ENCODE peak calls at places on chromosomes 5 and 9, in six cellular contexts. A is fibroblast of pulmonary artery; M is AG10803; P is IMR-90; U is CD8-positive, alpha-beta T cell; D is heart right ventricle. F is an unnamed sample.
A peak's percentile ranks its signal among the peaks of the same experiment; 100 is the strongest.

GRCh38 chr5:151270599-151270998 is 17.6 kb downstream of the GM2A start:
- DNase-seq in A (peak; percentile 50), M (peak; percentile 13), P (peak; percentile 85), U (no peak), D (no peak), F (peak; percentile 72)

GRCh38 chr5:147188200-147189108 is 46.4 kb upstream of the STK32A start:
- DNase-seq in A (peak; percentile 84), M (peak; percentile 69), P (peak; percentile 59), U (peak; percentile 15), D (peak; percentile 59), F (peak; percentile 63)

GRCh38 chr9:137008312-137008711 is 11.9 kb upstream of the CLIC3 start:
- DNase-seq in A (no peak), M (no peak), P (no peak), U (no peak), D (no peak), F (no peak)

GRCh38 chr9:8558176-8558575 is 758.6 kb upstream of the DMAC1 start:
- DNase-seq in A (peak; percentile 36), M (no peak), P (peak; percentile 0), U (no peak), D (no peak), F (no peak)

GRCh38 chr9:136171009-136171800 is 33.7 kb downstream of the LHX3 start:
- DNase-seq in A (no peak), M (no peak), P (no peak), U (no peak), D (no peak), F (peak; percentile 11)

GRCh38 chr9:77511525-77511924 is 136.6 kb downstream of the GNA14 start:
- DNase-seq in A (no peak), M (no peak), P (no peak), U (no peak), D (no peak), F (no peak)

GRCh38 chr5:177131711-177132503 is 1.7 kb upstream of the NSD1 start:
- DNase-seq in A (no peak), M (no peak), P (no peak), U (no peak), D (no peak), F (no peak)

GRCh38 chr5:157990583-157991181 is 131.7 kb upstream of the CLINT1 start:
- DNase-seq in A (no peak), M (no peak), P (no peak), U (no peak), D (no peak), F (no peak)

DNA sequence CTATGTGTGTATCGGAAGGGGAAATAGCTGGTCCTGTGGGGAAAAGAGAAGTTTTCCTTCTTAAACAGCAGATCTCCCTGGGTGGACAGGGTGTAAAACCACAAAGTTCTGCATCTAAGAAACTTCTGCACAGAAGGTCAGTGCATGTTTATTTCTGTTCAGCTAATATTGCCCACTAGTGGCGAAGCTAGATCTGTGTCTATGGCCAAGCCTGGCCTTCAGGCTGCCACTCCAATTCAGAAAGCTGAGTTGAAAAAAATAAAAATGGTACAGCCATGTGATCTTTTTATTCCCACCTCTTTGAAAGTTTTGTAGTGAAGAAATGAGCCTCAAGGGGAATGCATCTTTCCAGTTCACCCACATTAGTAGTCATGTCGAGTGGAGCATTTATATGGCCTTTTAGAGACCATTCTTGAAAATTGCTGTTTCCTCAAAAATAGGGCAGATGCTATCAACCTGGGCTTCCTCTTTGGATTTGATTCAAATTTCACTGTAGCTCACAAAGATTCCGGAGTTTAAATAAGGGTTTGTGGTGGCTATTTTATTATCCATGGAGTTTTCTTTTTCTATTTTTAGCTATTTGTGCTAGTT is 488.0 kb downstream of the PRELID2 start:
- DNase-seq in A (peak; percentile 74), M (peak; percentile 59), P (peak; percentile 72), U (no peak), D (no peak), F (peak; percentile 10)
- TF ChIP-seq CTCF in A (peak; percentile 85), M (peak; percentile 78), P (peak; percentile 67), U (no peak), D (peak; percentile 56), F (peak; percentile 37)

DNA sequence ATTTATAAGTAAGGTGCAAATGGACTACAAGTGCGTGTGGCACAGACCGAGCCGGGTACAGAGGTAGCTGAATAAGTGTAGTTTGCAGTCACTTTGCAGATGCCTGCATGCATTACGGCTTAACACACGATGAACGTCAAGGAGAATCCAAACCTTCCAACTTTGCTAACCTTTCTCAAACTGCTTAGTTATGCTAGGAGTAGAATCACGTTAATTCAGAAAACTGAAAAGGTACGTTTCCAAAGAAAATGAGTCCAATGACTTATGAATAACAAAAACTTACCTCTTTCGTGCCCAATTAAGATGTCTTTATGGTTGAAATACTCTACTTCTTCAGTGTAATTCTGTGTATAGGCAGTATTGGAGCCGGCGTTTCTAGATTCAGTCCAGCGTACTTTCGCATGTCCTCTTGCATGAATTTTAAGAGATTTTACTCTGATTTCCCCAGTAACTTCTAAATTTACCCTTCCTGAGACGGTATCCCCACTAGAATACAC is 539 bp downstream of the ARRDC3 start:
- DNase-seq in A (peak; percentile 64), M (no peak), P (peak; percentile 33), U (peak; percentile 36), D (peak; percentile 16), F (peak; percentile 64)
- TF ChIP-seq CTCF in A (no peak), M (no peak), P (no peak), U (no peak), D (no peak), F (no peak)

DNA sequence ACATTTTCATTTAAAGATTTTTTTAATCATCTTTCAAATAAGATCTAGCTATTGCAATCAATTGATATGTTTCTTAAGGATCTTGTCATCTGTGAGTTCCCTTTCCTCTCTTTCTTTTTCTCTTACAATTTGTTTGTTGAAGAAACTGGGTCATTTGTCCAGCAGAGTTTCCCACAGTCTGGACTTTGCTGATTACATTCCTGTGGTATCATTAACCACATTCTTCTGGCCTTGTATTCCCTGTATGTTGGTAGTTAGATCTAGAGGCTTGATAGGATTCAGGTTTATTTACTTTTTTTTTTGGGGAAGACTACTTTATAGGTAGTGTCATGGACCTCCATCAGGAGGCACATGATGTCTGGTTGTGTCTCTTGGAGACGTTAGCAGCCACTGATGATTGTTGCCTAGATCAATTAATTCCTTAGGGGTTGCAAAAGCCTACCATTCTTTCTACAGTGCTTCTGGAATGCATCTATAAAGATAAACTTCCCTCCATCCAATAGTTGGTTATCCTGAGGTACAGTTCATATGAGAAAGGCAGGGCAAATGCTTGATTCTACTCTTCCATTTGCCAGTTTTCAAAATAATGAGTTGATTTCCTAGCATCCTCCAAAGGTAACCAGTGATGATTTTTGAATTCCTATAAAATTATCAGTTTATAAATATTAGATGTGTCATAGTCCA is 14.3 kb downstream of the PDE8B start:
- DNase-seq in A (peak; percentile 22), M (peak; percentile 47), P (peak; percentile 68), U (no peak), D (no peak), F (no peak)
- TF ChIP-seq CTCF in A (no peak), M (no peak), P (no peak), U (no peak), D (no peak), F (no peak)

GRCh38 chr9:87500491-87500890 is 2.8 kb downstream of the DAPK1 start:
- DNase-seq in A (no peak), M (no peak), P (no peak), U (no peak), D (no peak), F (peak; percentile 61)
- TF ChIP-seq CTCF in A (peak; percentile 24), M (no peak), P (no peak), U (no peak), D (no peak), F (no peak)

GRCh38 chr5:9627541-9627940 is 2.6 kb downstream of the TAS2R1 start:
- DNase-seq in A (no peak), M (no peak), P (no peak), U (no peak), D (no peak), F (no peak)

GRCh38 chr5:9626955-9627354 is 3.2 kb downstream of the TAS2R1 start:
- DNase-seq in A (no peak), M (no peak), P (no peak), U (no peak), D (no peak), F (no peak)

GRCh38 chr5:9621379-9621903 is 8.7 kb downstream of the TAS2R1 start:
- DNase-seq in A (peak; percentile 90), M (peak; percentile 63), P (peak; percentile 42), U (no peak), D (no peak), F (no peak)

GRCh38 chr5:9622891-9623547 is 7.1 kb downstream of the TAS2R1 start:
- DNase-seq in A (peak; percentile 93), M (peak; percentile 76), P (peak; percentile 93), U (no peak), D (no peak), F (peak; percentile 5)

GRCh38 chr5:9624196-9624947 is 5.8 kb downstream of the TAS2R1 start:
- DNase-seq in A (peak; percentile 35), M (peak; percentile 23), P (peak; percentile 15), U (no peak), D (no peak), F (no peak)
- TF ChIP-seq CTCF in A (no peak), M (no peak), P (no peak), U (no peak), D (no peak), F (no peak)

DNA sequence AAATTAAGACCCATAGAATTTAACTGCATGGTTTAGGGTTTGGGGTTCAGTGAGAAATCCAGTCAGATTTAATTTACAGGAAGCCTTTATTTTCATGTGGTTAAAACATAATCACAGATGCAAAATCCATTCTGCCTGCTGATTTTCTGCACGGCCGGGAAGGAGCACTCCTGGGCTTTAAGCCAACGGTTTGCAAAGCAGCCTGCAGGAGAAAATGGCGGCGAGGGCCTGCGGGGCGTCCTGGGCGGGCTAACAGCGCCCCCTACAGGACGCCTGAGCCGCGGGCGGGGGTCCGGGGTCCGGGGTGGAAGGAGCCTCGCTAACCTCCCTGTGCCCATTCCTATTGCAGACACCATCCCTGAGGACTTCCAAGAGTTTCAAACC is 47.6 kb downstream of the THBS4 start:
- DNase-seq in A (peak; percentile 80), M (peak; percentile 75), P (peak; percentile 70), U (peak; percentile 42), D (peak; percentile 85), F (peak; percentile 80)
- TF ChIP-seq CTCF in A (peak; percentile 67), M (peak; percentile 76), P (peak; percentile 67), U (peak; percentile 59), D (peak; percentile 98), F (peak; percentile 87)

GRCh38 chr9:124293712-124294504 is 36.2 kb downstream of the NEK6 start:
- DNase-seq in A (no peak), M (no peak), P (no peak), U (no peak), D (no peak), F (no peak)
- TF ChIP-seq CTCF in A (peak; percentile 2), M (no peak), P (no peak), U (peak; percentile 29), D (no peak), F (no peak)

F was measured in GM12865.